ENCODE peak calls at places on chromosomes 13 and 19, in four cellular contexts. One of them, this sample, is unnamed.

GRCh38 chr13:41222259-41222852 is 28.0 kb upstream of the KBTBD7 start:
- DNase-seq in ascending aorta: peak; percentile 68
- DNase-seq in transverse colon: peak; percentile 44
- DNase-seq in endodermal cell: peak; percentile 88
- DNase-seq in this sample: peak; percentile 50

GRCh38 chr19:32924200-32924599 is 47.6 kb downstream of the CEP89 start:
- DNase-seq in ascending aorta: peak; percentile 38
- DNase-seq in transverse colon: peak; percentile 31
- DNase-seq in endodermal cell: no peak
- DNase-seq in this sample: no peak

GRCh38 chr13:91960947-91961346 is 562.5 kb downstream of the GPC5 start:
- DNase-seq in ascending aorta: no peak
- DNase-seq in transverse colon: no peak
- DNase-seq in endodermal cell: no peak
- DNase-seq in this sample: no peak

GRCh38 chr13:48818495-48818961 is 157.2 kb upstream of the FNDC3A start:
- DNase-seq in ascending aorta: peak; percentile 72
- DNase-seq in transverse colon: no peak
- DNase-seq in endodermal cell: no peak
- DNase-seq in this sample: no peak

GRCh38 chr19:57709616-57710015 is 612 bp upstream of the ZNF154 start:
- DNase-seq in ascending aorta: no peak
- DNase-seq in transverse colon: no peak
- DNase-seq in endodermal cell: peak; percentile 58
- DNase-seq in this sample: no peak

GRCh38 chr13:83065136-83065535 is 817.1 kb downstream of the SLITRK1 start:
- DNase-seq in ascending aorta: peak; percentile 90
- DNase-seq in transverse colon: peak; percentile 24
- DNase-seq in endodermal cell: no peak
- DNase-seq in this sample: no peak

GRCh38 chr13:102839462-102839861 is 6.4 kb upstream of the ERCC5 start:
- DNase-seq in ascending aorta: no peak
- DNase-seq in transverse colon: no peak
- DNase-seq in endodermal cell: no peak
- DNase-seq in this sample: no peak

GRCh38 chr13:32669030-32669646 is 82.9 kb downstream of the PDS5B start:
- DNase-seq in ascending aorta: no peak
- DNase-seq in transverse colon: no peak
- DNase-seq in endodermal cell: no peak
- DNase-seq in this sample: peak; percentile 11

GRCh38 chr13:110259651-110260050 is 47.3 kb downstream of the COL4A1 start:
- DNase-seq in ascending aorta: peak; percentile 45
- DNase-seq in transverse colon: no peak
- DNase-seq in endodermal cell: no peak
- DNase-seq in this sample: no peak

GRCh38 chr13:110261166-110262081 is 45.5 kb downstream of the COL4A1 start:
- DNase-seq in ascending aorta: peak; percentile 59
- DNase-seq in transverse colon: no peak
- DNase-seq in endodermal cell: peak; percentile 71
- DNase-seq in this sample: no peak

GRCh38 chr13:110256126-110256905 is 50.6 kb downstream of the COL4A1 start:
- DNase-seq in ascending aorta: peak; percentile 63
- DNase-seq in transverse colon: no peak
- DNase-seq in endodermal cell: no peak
- DNase-seq in this sample: no peak

GRCh38 chr13:110257408-110257807 is 49.5 kb downstream of the COL4A1 start:
- DNase-seq in ascending aorta: peak; percentile 48
- DNase-seq in transverse colon: no peak
- DNase-seq in endodermal cell: peak; percentile 23
- DNase-seq in this sample: no peak

DNA sequence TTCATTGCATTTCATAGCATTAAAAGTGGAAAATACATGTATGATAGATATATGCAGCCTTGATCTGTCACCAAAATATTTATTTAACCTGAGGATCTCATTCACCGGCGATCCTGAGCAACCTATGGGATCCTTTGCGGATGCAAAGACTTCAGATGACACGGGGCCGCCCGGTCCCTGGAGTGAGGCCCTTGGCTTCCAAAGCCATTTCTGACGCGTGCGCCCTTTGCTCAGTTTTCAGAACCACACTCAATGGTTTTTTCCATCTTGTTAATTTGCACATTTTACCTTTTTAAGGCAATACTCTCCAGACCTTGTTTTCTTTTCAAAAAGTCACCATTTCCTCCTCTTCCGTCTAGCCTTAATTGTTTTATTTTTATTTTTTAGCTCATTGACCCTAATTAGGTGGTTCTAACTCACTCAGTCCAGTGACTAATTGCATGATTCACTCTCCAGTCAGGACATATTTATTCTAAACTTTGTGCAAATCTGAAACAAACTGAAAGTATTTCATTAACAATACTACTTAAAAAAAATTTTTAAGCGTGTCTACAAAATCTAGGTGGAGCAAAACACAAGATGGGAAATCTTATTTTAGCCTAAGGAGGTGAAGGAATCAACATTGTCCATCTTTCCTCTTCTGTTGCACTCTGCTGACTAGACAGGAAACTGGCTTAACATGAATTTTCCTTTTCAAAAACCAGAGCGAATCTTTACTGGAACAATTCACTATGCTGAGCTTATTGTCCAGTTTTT is 47.9 kb downstream of the COL4A1 start:
- DNase-seq in ascending aorta: peak; percentile 66
- DNase-seq in transverse colon: no peak
- DNase-seq in endodermal cell: peak; percentile 17
- DNase-seq in this sample: no peak
- H3K27ac ChIP-seq in ascending aorta: peak overlapping the region; percentile 95
- H3K27ac ChIP-seq in transverse colon: peak overlapping the region; percentile 69
- H3K27ac ChIP-seq in endodermal cell: no peak overlapping the region
- H3K27ac ChIP-seq in this sample: no peak overlapping the region

DNA sequence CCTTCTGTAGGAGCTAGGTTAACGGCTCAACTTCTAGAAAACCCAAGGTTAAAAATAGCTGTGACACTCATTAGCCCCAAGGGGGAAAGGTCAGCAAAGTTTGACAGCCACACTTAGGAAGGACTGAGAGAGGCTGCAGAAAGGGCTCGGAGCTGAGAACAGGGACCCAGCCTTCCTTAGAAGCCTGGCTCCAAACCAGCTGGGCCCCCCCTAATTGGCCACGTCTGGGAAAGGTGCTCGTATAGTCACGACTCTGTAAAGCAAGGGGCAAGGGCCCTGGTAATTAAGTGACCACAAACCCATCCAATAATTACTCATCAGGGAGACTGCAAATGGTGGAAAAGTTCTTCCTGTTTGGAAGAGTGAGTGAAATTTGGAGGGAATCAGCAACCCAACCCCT is 90.5 kb downstream of the RNASEH2B start:
- DNase-seq in ascending aorta: no peak
- DNase-seq in transverse colon: no peak
- DNase-seq in endodermal cell: no peak
- DNase-seq in this sample: no peak
- H3K4me3 ChIP-seq in ascending aorta: no peak overlapping the region
- H3K4me3 ChIP-seq in transverse colon: no peak overlapping the region
- H3K4me3 ChIP-seq in endodermal cell: no peak overlapping the region
- H3K4me3 ChIP-seq in this sample: no peak overlapping the region

GRCh38 chr19:50820086-50820485 is 3.5 kb downstream of the KLK1 start:
- DNase-seq in ascending aorta: no peak
- DNase-seq in transverse colon: peak; percentile 43
- DNase-seq in endodermal cell: peak; percentile 60
- DNase-seq in this sample: no peak

GRCh38 chr19:50822661-50823208 is 852 bp downstream of the KLK1 start:
- DNase-seq in ascending aorta: no peak
- DNase-seq in transverse colon: no peak
- DNase-seq in endodermal cell: no peak
- DNase-seq in this sample: no peak

GRCh38 chr19:50820549-50821247 is 2.9 kb downstream of the KLK1 start:
- DNase-seq in ascending aorta: no peak
- DNase-seq in transverse colon: peak; percentile 85
- DNase-seq in endodermal cell: peak; percentile 73
- DNase-seq in this sample: no peak

GRCh38 chr19:50821248-50821612 is 2.4 kb downstream of the KLK1 start:
- DNase-seq in ascending aorta: no peak
- DNase-seq in transverse colon: no peak
- DNase-seq in endodermal cell: no peak
- DNase-seq in this sample: no peak

DNA sequence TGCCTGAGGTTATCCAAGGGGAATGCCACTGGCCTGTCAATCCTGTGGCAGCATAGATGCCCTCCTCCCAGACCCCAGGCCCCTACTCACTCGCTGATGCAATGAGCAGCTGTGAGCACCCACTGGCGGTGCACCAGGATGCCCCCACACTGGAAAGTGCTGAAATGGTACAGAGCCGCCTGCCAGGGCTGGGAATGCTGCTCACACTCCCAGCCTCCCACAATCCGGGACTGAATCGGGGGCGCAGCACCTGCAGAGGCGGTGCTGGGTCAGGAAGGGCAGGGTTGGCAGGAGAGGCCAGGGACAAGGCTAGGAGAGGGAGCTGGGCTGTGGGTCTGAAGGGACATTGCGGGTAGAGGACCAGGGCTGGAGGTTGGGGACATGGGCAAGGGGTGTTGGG is 2.0 kb downstream of the KLK1 start:
- DNase-seq in ascending aorta: no peak
- DNase-seq in transverse colon: no peak
- DNase-seq in endodermal cell: no peak
- DNase-seq in this sample: no peak
- H3K27ac ChIP-seq in ascending aorta: no peak overlapping the region
- H3K27ac ChIP-seq in transverse colon: peak overlapping the region; percentile 78
- H3K27ac ChIP-seq in endodermal cell: no peak overlapping the region
- H3K27ac ChIP-seq in this sample: no peak overlapping the region

GRCh38 chr19:49421039-49421877 is 2.0 kb downstream of the PTH2 start:
- DNase-seq in ascending aorta: peak; percentile 68
- DNase-seq in transverse colon: peak; percentile 42
- DNase-seq in endodermal cell: peak; percentile 99
- DNase-seq in this sample: peak; percentile 97
- H3K4me3 ChIP-seq in ascending aorta: no peak overlapping the region
- H3K4me3 ChIP-seq in transverse colon: no peak overlapping the region
- H3K4me3 ChIP-seq in endodermal cell: peak overlapping the region; percentile 68
- H3K4me3 ChIP-seq in this sample: no peak overlapping the region

GRCh38 chr13:29593605-29594297 is 1.7 kb downstream of the SLC7A1 start:
- DNase-seq in ascending aorta: no peak
- DNase-seq in transverse colon: no peak
- DNase-seq in endodermal cell: no peak
- DNase-seq in this sample: no peak
- H3K27ac ChIP-seq in ascending aorta: peak overlapping the region; percentile 93
- H3K27ac ChIP-seq in transverse colon: peak overlapping the region; percentile 97
- H3K27ac ChIP-seq in endodermal cell: no peak overlapping the region
- H3K27ac ChIP-seq in this sample: no peak overlapping the region

DNA sequence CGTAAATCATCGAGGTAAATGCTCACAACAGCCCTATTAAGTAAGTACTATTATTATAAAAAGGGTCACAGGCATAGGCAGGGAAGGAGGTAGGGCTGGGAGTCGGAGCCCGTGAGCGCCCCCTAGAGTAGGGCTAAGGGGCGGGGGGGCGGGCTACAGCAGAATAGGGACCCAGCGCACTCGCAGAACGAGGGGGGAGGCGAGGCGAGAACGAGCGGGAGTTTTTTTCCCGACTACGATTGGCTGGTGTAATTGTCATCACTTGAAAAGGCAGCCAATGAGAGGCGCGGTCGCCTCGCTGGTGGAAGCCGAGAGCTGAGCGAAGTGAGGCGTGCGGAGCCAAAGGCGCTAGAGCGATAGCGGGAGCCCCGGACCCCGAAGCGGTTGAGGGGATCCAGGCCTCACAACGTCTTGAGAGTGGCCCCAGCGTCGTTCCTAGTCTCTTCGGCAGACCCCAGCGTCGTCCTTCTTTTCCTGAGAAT is 24.2 kb downstream of the KEAP1 start:
- DNase-seq in ascending aorta: peak; percentile 97
- DNase-seq in transverse colon: peak; percentile 89
- DNase-seq in endodermal cell: peak; percentile 98
- DNase-seq in this sample: peak; percentile 90
- H3K4me3 ChIP-seq in ascending aorta: peak overlapping the region; percentile 67
- H3K4me3 ChIP-seq in transverse colon: peak overlapping the region; percentile 12
- H3K4me3 ChIP-seq in endodermal cell: no peak overlapping the region
- H3K4me3 ChIP-seq in this sample: no peak overlapping the region

This sample was measured in iPS DF 6.9.